ENCODE peak calls at places on chromosomes 12 and 14, in nine cellular contexts. E is activated CD8-positive, alpha-beta memory T cell treated with anti-CD3 and anti-CD28 coated beads, Interleukin-2, amount 50 U/mL, for 4 hours; Q is endothelial cell; M is GM12891; D is HFFc6; Y is gastrocnemius medialis; C is fibroblast of the aortic adventitia; G is NCI-H1092; H is left ventricle myocardium inferior. B is an unnamed sample.
A peak's percentile ranks its signal among the peaks of the same experiment; 100 is the strongest.

GRCh38 chr14:71117839-71118743 is 210.8 kb downstream of the PCNX1 start:
- DNase-seq in E (no peak), Q (no peak), M (no peak), D (peak; percentile 87), Y (no peak), C (peak; percentile 85), G (no peak), H (no peak), B (no peak)

GRCh38 chr14:90381999-90382451 is 14.8 kb upstream of the CALM1 start:
- DNase-seq in E (peak; percentile 23), Q (peak; percentile 18), M (no peak), D (no peak), Y (peak; percentile 57), C (no peak), G (peak; percentile 76), H (no peak), B (peak; percentile 14)

GRCh38 chr14:35161231-35161630 is 38.9 kb downstream of the PRORP start:
- DNase-seq in E (no peak), Q (no peak), M (no peak), D (no peak), Y (no peak), C (no peak), G (no peak), H (no peak), B (no peak)

GRCh38 chr12:802242-802995 is 50.0 kb downstream of the WNK1 start:
- DNase-seq in E (no peak), Q (no peak), M (no peak), D (no peak), Y (no peak), C (peak; percentile 42), G (no peak), H (no peak), B (no peak)

GRCh38 chr14:61498303-61498702 is 176.9 kb downstream of the PRKCH start:
- DNase-seq in E (no peak), Q (no peak), M (no peak), D (no peak), Y (no peak), C (peak; percentile 60), G (no peak), H (no peak), B (no peak)

GRCh38 chr12:124015791-124016510 is 42.9 kb downstream of the ZNF664 start:
- DNase-seq in E (no peak), Q (no peak), M (no peak), D (no peak), Y (no peak), C (no peak), G (no peak), H (no peak), B (no peak)

GRCh38 chr12:104569348-104570173 is 112.8 kb downstream of the CHST11 start:
- DNase-seq in E (peak; percentile 35), Q (no peak), M (peak; percentile 26), D (no peak), Y (no peak), C (no peak), G (no peak), H (no peak), B (no peak)

GRCh38 chr14:64364907-64365306 is 23.2 kb upstream of the MTHFD1 start:
- DNase-seq in E (no peak), Q (no peak), M (no peak), D (no peak), Y (no peak), C (peak; percentile 58), G (no peak), H (no peak), B (no peak)

GRCh38 chr12:53603804-53604203 is 22.4 kb downstream of the ATF7 start:
- DNase-seq in E (no peak), Q (no peak), M (no peak), D (no peak), Y (no peak), C (no peak), G (no peak), H (no peak), B (no peak)

GRCh38 chr14:53683229-53683628 is 273.4 kb downstream of the BMP4 start:
- DNase-seq in E (no peak), Q (no peak), M (no peak), D (no peak), Y (no peak), C (no peak), G (no peak), H (no peak), B (no peak)

GRCh38 chr12:25985296-25985992 is 27.0 kb downstream of the RASSF8 start:
- DNase-seq in E (no peak), Q (no peak), M (no peak), D (no peak), Y (no peak), C (no peak), G (no peak), H (no peak), B (no peak)

GRCh38 chr14:68891851-68892660 is 87.0 kb downstream of the ACTN1 start:
- DNase-seq in E (no peak), Q (no peak), M (no peak), D (peak; percentile 30), Y (no peak), C (peak; percentile 6), G (no peak), H (no peak), B (no peak)

GRCh38 chr14:79294506-79294905 is 916.8 kb downstream of the DIO2 start:
- DNase-seq in E (no peak), Q (no peak), M (no peak), D (no peak), Y (no peak), C (no peak), G (no peak), H (no peak), B (no peak)

GRCh38 chr14:89589400-89590128 is 172.5 kb upstream of the FOXN3 start:
- DNase-seq in E (no peak), Q (no peak), M (no peak), D (no peak), Y (no peak), C (no peak), G (no peak), H (peak; percentile 26), B (no peak)

GRCh38 chr12:53290661-53291060 is 4.7 kb upstream of the PFDN5 start:
- DNase-seq in E (no peak), Q (no peak), M (no peak), D (peak; percentile 23), Y (no peak), C (peak; percentile 32), G (no peak), H (no peak), B (no peak)

GRCh38 chr12:14774944-14775651 is 28.2 kb downstream of the WBP11 start:
- DNase-seq in E (peak; percentile 31), Q (peak; percentile 43), M (no peak), D (peak; percentile 54), Y (peak; percentile 50), C (peak; percentile 80), G (no peak), H (peak; percentile 31), B (peak; percentile 30)

GRCh38 chr14:87896393-87897380 is 96.3 kb downstream of the GALC start:
- DNase-seq in E (no peak), Q (peak; percentile 19), M (no peak), D (peak; percentile 47), Y (no peak), C (peak; percentile 80), G (peak; percentile 38), H (no peak), B (no peak)

GRCh38 chr14:56212541-56212940 is 94.3 kb downstream of the PELI2 start:
- DNase-seq in E (no peak), Q (no peak), M (no peak), D (no peak), Y (no peak), C (no peak), G (no peak), H (no peak), B (no peak)

GRCh38 chr12:52221912-52222457 is 11.1 kb upstream of the KRT7 start:
- DNase-seq in E (peak; percentile 30), Q (peak; percentile 81), M (no peak), D (peak; percentile 66), Y (peak; percentile 68), C (no peak), G (no peak), H (peak; percentile 50), B (peak; percentile 76)

GRCh38 chr12:12024958-12025682 is 45.6 kb upstream of the BCL2L14 start:
- DNase-seq in E (no peak), Q (no peak), M (no peak), D (no peak), Y (no peak), C (no peak), G (no peak), H (no peak), B (no peak)

GRCh38 chr12:10171954-10172353 is at the start of gene OLR1:
- DNase-seq in E (no peak), Q (no peak), M (no peak), D (peak; percentile 24), Y (no peak), C (no peak), G (no peak), H (no peak), B (no peak)

GRCh38 chr14:94897583-94897982 is 127.7 kb upstream of the GSC start:
- DNase-seq in E (no peak), Q (no peak), M (no peak), D (no peak), Y (no peak), C (no peak), G (no peak), H (no peak), B (no peak)

GRCh38 chr12:76031081-76031413 is 529 bp downstream of the PHLDA1 start:
- DNase-seq in E (no peak), Q (no peak), M (no peak), D (no peak), Y (no peak), C (no peak), G (no peak), H (no peak), B (no peak)

GRCh38 chr12:50696931-50697330 is 67.0 kb upstream of the ATF1 start:
- DNase-seq in E (no peak), Q (no peak), M (no peak), D (no peak), Y (no peak), C (no peak), G (no peak), H (no peak), B (no peak)

GRCh38 chr12:2733493-2734252 is 61.1 kb upstream of the FKBP4 start:
- DNase-seq in E (no peak), Q (no peak), M (no peak), D (no peak), Y (no peak), C (no peak), G (no peak), H (no peak), B (no peak)

GRCh38 chr14:33210304-33210703 is 271.6 kb downstream of the NPAS3 start:
- DNase-seq in E (no peak), Q (peak; percentile 55), M (no peak), D (no peak), Y (no peak), C (peak; percentile 8), G (no peak), H (no peak), B (no peak)

B was measured in activated naive CD4-positive, alpha-beta T cell treated with anti-CD3 and anti-CD28 coated beads, Interleukin-2, amount 50 U/mL, for 16 hours.